ENCODE peak calls at places on chromosomes 11 and 22, in seven cellular contexts. W, A, D, Y, Q, R and C are unnamed samples.

GRCh38 chr11:124751741-124752470 is at the start of gene VSIG2:
- DNase-seq in W (no peak), Y (no peak), A (peak; percentile 86), Q (no peak), D (no peak), R (no peak), C (no peak)

GRCh38 chr22:23285734-23286133 is 105.4 kb downstream of the BCR start:
- DNase-seq in R (no peak), Y (no peak), A (no peak), Q (no peak), W (no peak), D (no peak), C (no peak)

GRCh38 chr22:19422440-19423301 is 8.9 kb downstream of the HIRA start:
- DNase-seq in R (no peak), Y (no peak), W (no peak), Q (no peak), D (no peak), A (no peak), C (no peak)

GRCh38 chr11:57598831-57599155 is 1.3 kb downstream of the SERPING1 start:
- DNase-seq in R (no peak), Y (no peak), W (no peak), A (no peak), D (no peak), Q (no peak), C (no peak)

GRCh38 chr22:39132871-39133524 is 19.5 kb downstream of the CBX7 start:
- DNase-seq in A (no peak), R (no peak), Y (no peak), W (peak; percentile 30), D (no peak), Q (no peak), C (no peak)

GRCh38 chr11:35373284-35373933 is 45.9 kb downstream of the SLC1A2 start:
- DNase-seq in Q (no peak), Y (no peak), D (no peak), A (peak; percentile 71), W (peak; percentile 57), R (no peak), C (no peak)

GRCh38 chr11:103633037-103633788 is 403.2 kb upstream of the DDI1 start:
- DNase-seq in A (no peak), D (no peak), W (no peak), Y (peak; percentile 12), R (no peak), Q (no peak), C (no peak)

GRCh38 chr22:38698407-38699094 is 2.2 kb downstream of the JOSD1 start:
- DNase-seq in Y (no peak), R (no peak), A (no peak), W (no peak), Q (no peak), D (no peak), C (no peak)

GRCh38 chr11:92136792-92137191 is 87.8 kb upstream of the FAT3 start:
- DNase-seq in A (no peak), R (no peak), D (no peak), Q (no peak), Y (no peak), W (no peak), C (no peak)

GRCh38 chr11:46808804-46809431 is 37.2 kb downstream of the CKAP5 start:
- DNase-seq in R (no peak), Q (no peak), A (no peak), D (no peak), W (no peak), Y (no peak), C (no peak)

GRCh38 chr11:43419460-43419859 is 60.7 kb downstream of the TTC17 start:
- DNase-seq in Q (no peak), W (no peak), R (no peak), Y (no peak), D (no peak), A (peak; percentile 41), C (no peak)

GRCh38 chr22:16776088-16776487 is 49.1 kb downstream of the XKR3 start:
- DNase-seq in W (no peak), R (no peak), A (no peak), D (no peak), Q (no peak), Y (no peak), C (no peak)

GRCh38 chr22:49212466-49212865 is 615.2 kb downstream of the BRD1 start:
- DNase-seq in R (peak; percentile 23), A (peak; percentile 9), Y (no peak), D (no peak), W (peak; percentile 19), Q (no peak), C (no peak)

GRCh38 chr22:42933783-42934144 is 76.7 kb upstream of the ARFGAP3 start:
- DNase-seq in Q (no peak), D (no peak), R (no peak), W (no peak), Y (no peak), A (no peak), C (no peak)

GRCh38 chr11:44456544-44457270 is 108.8 kb upstream of the CD82 start:
- DNase-seq in Y (no peak), D (no peak), A (no peak), Q (no peak), R (no peak), W (no peak), C (peak; percentile 24)

GRCh38 chr11:112024178-112024777 is 930 bp upstream of the DLAT start:
- DNase-seq in Y (peak; percentile 14), R (no peak), Q (no peak), W (no peak), D (no peak), A (no peak), C (no peak)
- H3K27ac ChIP-seq in Y (peak overlapping the region; percentile 50), R (peak overlapping the region; percentile 91), Q (peak overlapping the region; percentile 78), W (peak overlapping the region; percentile 85), D (peak overlapping the region; percentile 68), A (peak overlapping the region; percentile 96), C (peak overlapping the region; percentile 90)

GRCh38 chr22:37242395-37242918 is 1.6 kb downstream of the RAC2 start:
- DNase-seq in R (peak; percentile 80), W (peak; percentile 59), Q (peak; percentile 87), Y (no peak), D (peak; percentile 84), A (peak; percentile 74), C (no peak)
- H3K27ac ChIP-seq in R (no peak overlapping the region), W (peak overlapping the region; percentile 75), Q (peak overlapping the region; percentile 96), Y (no peak overlapping the region), D (peak overlapping the region; percentile 81), A (peak overlapping the region; percentile 6), C (no peak overlapping the region)

GRCh38 chr11:61513143-61513740 is 4.7 kb downstream of the LRRC10B start:
- DNase-seq in Y (no peak), W (no peak), R (no peak), D (no peak), A (no peak), Q (no peak), C (no peak)

GRCh38 chr11:61510980-61511373 is 2.4 kb downstream of the LRRC10B start:
- DNase-seq in D (no peak), Y (no peak), R (no peak), Q (no peak), W (no peak), A (no peak), C (no peak)

GRCh38 chr11:61511383-61511782 is 2.8 kb downstream of the LRRC10B start:
- DNase-seq in Q (no peak), A (no peak), R (no peak), Y (no peak), W (no peak), D (no peak), C (no peak)

GRCh38 chr11:61514050-61514917 is 5.7 kb downstream of the LRRC10B start:
- DNase-seq in R (no peak), Q (no peak), Y (no peak), A (no peak), D (no peak), W (no peak), C (no peak)

GRCh38 chr11:61512435-61512834 is 3.9 kb downstream of the LRRC10B start:
- DNase-seq in A (no peak), D (no peak), W (peak; percentile 71), R (no peak), Y (no peak), Q (no peak), C (no peak)
- H3K27ac ChIP-seq in A (no peak overlapping the region), D (no peak overlapping the region), W (peak overlapping the region; percentile 17), R (no peak overlapping the region), Y (no peak overlapping the region), Q (no peak overlapping the region), C (peak overlapping the region; percentile 56)

GRCh38 chr11:68136866-68137265 is 15.7 kb upstream of the CHKA start:
- DNase-seq in Q (no peak), Y (no peak), W (no peak), D (no peak), R (no peak), A (peak; percentile 20), C (no peak)
- H3K27ac ChIP-seq in Q (no peak overlapping the region), Y (no peak overlapping the region), W (no peak overlapping the region), D (no peak overlapping the region), R (no peak overlapping the region), A (no peak overlapping the region), C (no peak overlapping the region)

GRCh38 chr11:15579287-15580001 is 464.7 kb downstream of the INSC start:
- DNase-seq in D (no peak), Q (no peak), Y (no peak), W (no peak), R (no peak), A (no peak), C (peak; percentile 33)
- H3K27ac ChIP-seq in D (no peak overlapping the region), Q (no peak overlapping the region), Y (no peak overlapping the region), W (no peak overlapping the region), R (no peak overlapping the region), A (no peak overlapping the region), C (no peak overlapping the region)

DNA sequence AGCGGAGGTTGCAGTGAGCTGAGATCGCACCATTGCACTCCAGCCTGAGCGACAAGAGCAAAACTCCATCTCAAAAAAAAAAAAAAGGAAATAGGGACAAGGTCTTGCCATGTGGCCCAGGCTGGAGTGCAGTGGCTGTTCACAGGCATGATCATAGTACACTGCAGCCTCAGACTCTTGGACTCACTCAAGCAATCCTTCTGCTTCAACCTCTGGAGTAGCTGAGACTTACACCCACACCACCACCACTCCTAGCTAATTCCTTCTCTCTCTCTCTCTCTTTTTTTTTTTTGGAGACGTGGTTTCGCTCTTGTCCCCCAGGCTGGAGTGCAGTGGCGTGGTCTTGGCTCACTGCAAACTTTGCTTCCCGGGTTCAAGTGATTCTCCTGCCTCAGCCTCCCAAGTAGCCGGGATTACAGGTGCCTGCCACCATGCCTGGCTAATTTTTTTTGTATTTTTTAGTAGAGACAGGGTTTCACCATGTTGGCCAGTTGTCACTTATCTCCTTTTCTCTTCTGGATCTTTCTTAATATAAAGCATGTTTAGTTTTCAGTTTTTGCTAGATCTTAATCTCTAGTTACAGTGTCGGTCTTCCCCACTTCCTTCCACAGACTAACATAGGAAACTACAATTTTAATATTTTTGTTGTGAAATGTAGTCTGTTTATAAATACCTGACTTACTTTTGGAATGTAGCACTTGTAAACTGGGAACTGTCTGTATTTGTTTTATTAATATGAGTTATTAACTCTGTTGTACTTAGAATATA is 22.6 kb downstream of the CBL start:
- DNase-seq in R (no peak), Q (no peak), D (no peak), A (no peak), W (no peak), Y (no peak), C (no peak)
- H3K27ac ChIP-seq in R (no peak overlapping the region), Q (no peak overlapping the region), D (no peak overlapping the region), A (no peak overlapping the region), W (no peak overlapping the region), Y (no peak overlapping the region), C (no peak overlapping the region)

GRCh38 chr11:120924109-120924508 is 99.8 kb upstream of the TBCEL start:
- DNase-seq in D (no peak), Q (no peak), W (no peak), R (no peak), A (no peak), Y (no peak), C (no peak)
- H3K27ac ChIP-seq in D (no peak overlapping the region), Q (no peak overlapping the region), W (no peak overlapping the region), R (no peak overlapping the region), A (no peak overlapping the region), Y (no peak overlapping the region), C (no peak overlapping the region)